ENCODE peak calls at places on chromosomes 12 and 14, in five cellular contexts. E, D, P, S and Q are unnamed samples.

GRCh38 chr12:2481951-2482350 is 312.8 kb upstream of the FKBP4 start:
- DNase-seq in E (no peak), P (no peak), S (no peak), D (no peak), Q (peak; percentile 7)

GRCh38 chr12:18752280-18752920 is 14.5 kb downstream of the CAPZA3 start:
- DNase-seq in S (no peak), E (no peak), P (peak; percentile 25), D (no peak), Q (no peak)

GRCh38 chr14:71155743-71156142 is 248.5 kb downstream of the PCNX1 start:
- DNase-seq in P (no peak), E (no peak), S (no peak), D (no peak), Q (no peak)

GRCh38 chr12:112198120-112198733 is 72.9 kb downstream of the TRAFD1 start:
- DNase-seq in D (no peak), E (peak; percentile 64), P (peak; percentile 26), S (peak; percentile 64), Q (peak; percentile 64)

GRCh38 chr12:110262442-110263388 is 18.3 kb upstream of the ATP2A2 start:
- DNase-seq in P (no peak), E (no peak), D (no peak), S (no peak), Q (no peak)

GRCh38 chr14:102508774-102509743 is 517 bp downstream of the ANKRD9 start:
- DNase-seq in D (no peak), S (no peak), E (no peak), P (peak; percentile 77), Q (no peak)

GRCh38 chr12:70245458-70245857 is 2.2 kb downstream of the CNOT2 start:
- DNase-seq in S (no peak), D (no peak), P (no peak), E (no peak), Q (no peak)

GRCh38 chr14:95380350-95381042 is 60.8 kb upstream of the CLMN start:
- DNase-seq in P (no peak), E (no peak), D (no peak), S (no peak), Q (no peak)

GRCh38 chr14:46887144-46887543 is 235.6 kb upstream of the RPL10L start:
- DNase-seq in D (no peak), S (no peak), E (no peak), P (no peak), Q (no peak)

GRCh38 chr12:85775071-85775470 is 61.1 kb downstream of the RASSF9 start:
- DNase-seq in P (no peak), S (no peak), D (no peak), E (no peak), Q (no peak)

GRCh38 chr14:99393059-99393655 is 87.5 kb downstream of the SETD3 start:
- DNase-seq in E (no peak), D (no peak), S (peak; percentile 33), P (peak; percentile 24), Q (no peak)

GRCh38 chr12:102634216-102634615 is 153.9 kb upstream of the IGF1 start:
- DNase-seq in S (no peak), P (no peak), D (no peak), E (no peak), Q (no peak)

GRCh38 chr12:23950775-23951391 is 1.4 kb upstream of the SOX5 start:
- DNase-seq in S (no peak), D (no peak), P (no peak), E (peak; percentile 62), Q (peak; percentile 41)

GRCh38 chr12:109347579-109347978 is at the start of gene MYO1H:
- DNase-seq in E (no peak), D (peak; percentile 37), S (no peak), P (no peak), Q (no peak)

GRCh38 chr12:109199324-109199723 is 82.9 kb downstream of the ACACB start:
- DNase-seq in S (no peak), D (no peak), P (no peak), E (no peak), Q (no peak)

GRCh38 chr12:10235761-10236631 is 23.3 kb downstream of the GABARAPL1 start:
- DNase-seq in P (no peak), E (peak; percentile 18), D (no peak), S (peak; percentile 52), Q (peak; percentile 34)

GRCh38 chr12:28872654-28873268 is 276.3 kb upstream of the FAR2 start:
- DNase-seq in D (no peak), P (peak; percentile 10), E (peak; percentile 53), S (no peak), Q (peak; percentile 31)

GRCh38 chr14:70653662-70654061 is 11.9 kb downstream of the TTC9 start:
- DNase-seq in E (no peak), S (no peak), D (no peak), P (no peak), Q (no peak)

GRCh38 chr12:45637706-45638105 is 91.8 kb upstream of the ARID2 start:
- DNase-seq in P (no peak), D (no peak), E (no peak), S (no peak), Q (no peak)

GRCh38 chr12:87086118-87086891 is 830.1 kb upstream of the MGAT4C start:
- DNase-seq in P (no peak), D (no peak), E (peak; percentile 47), S (no peak), Q (no peak)

GRCh38 chr14:53915364-53916014 is 41.1 kb downstream of the BMP4 start:
- DNase-seq in S (no peak), E (no peak), D (no peak), P (no peak), Q (no peak)

GRCh38 chr12:118714051-118714460 is 267.3 kb upstream of the SRRM4 start:
- DNase-seq in S (peak; percentile 61), E (peak; percentile 31), P (no peak), D (no peak), Q (peak; percentile 83)